ENCODE peak calls at places on chromosomes 4 and X, in five cellular contexts. X is GM23248, T is astrocyte, S is mesendoderm, R is fibroblast of lung. E is an unnamed sample.
A peak's percentile ranks its signal among the peaks of the same experiment; 100 is the strongest.

GRCh38 chr4:8332038-8332857 is 62.7 kb downstream of the HTRA3 start:
- DNase-seq in X (no peak), S (no peak), T (no peak), R (no peak), E (no peak)

GRCh38 chrX:40201486-40201885 is 103.7 kb upstream of the BCOR start:
- DNase-seq in R (no peak), X (no peak), T (no peak), S (peak; percentile 18), E (no peak)

GRCh38 chrX:20363003-20363674 is 96.4 kb upstream of the RPS6KA3 start:
- DNase-seq in R (no peak), T (peak; percentile 53), S (no peak), X (peak; percentile 43), E (no peak)

GRCh38 chr4:158172558-158173258 is at the start of gene GASK1B:
- DNase-seq in R (peak; percentile 80), S (peak; percentile 74), T (peak; percentile 79), X (peak; percentile 75), E (peak; percentile 81)

GRCh38 chr4:78565971-78566372 is 14.4 kb downstream of the ANXA3 start:
- DNase-seq in T (peak; percentile 85), R (peak; percentile 52), S (peak; percentile 58), X (peak; percentile 84), E (peak; percentile 85)

GRCh38 chr4:74444891-74445642 is at the start of gene AREG:
- DNase-seq in X (peak; percentile 68), R (peak; percentile 88), T (peak; percentile 46), S (peak; percentile 75), E (peak; percentile 74)

GRCh38 chrX:5936438-5936837 is 292.2 kb downstream of the NLGN4X start:
- DNase-seq in T (peak; percentile 56), X (no peak), S (no peak), R (no peak), E (no peak)

GRCh38 chrX:69073721-69074120 is 91.5 kb downstream of the PJA1 start:
- DNase-seq in S (no peak), T (no peak), X (no peak), R (no peak), E (no peak)

GRCh38 chr4:101299899-101300540 is 47.3 kb downstream of the PPP3CA start:
- DNase-seq in R (no peak), S (no peak), T (no peak), X (no peak), E (no peak)

GRCh38 chr4:155442267-155443105 is 65.7 kb upstream of the MAP9 start:
- DNase-seq in T (peak; percentile 41), R (peak; percentile 89), S (peak; percentile 71), X (peak; percentile 70), E (peak; percentile 91)

GRCh38 chrX:290476-291166 is 9.4 kb downstream of the PLCXD1 start:
- DNase-seq in S (no peak), T (no peak), R (no peak), X (no peak), E (no peak)

GRCh38 chr4:8394125-8394524 is 46.4 kb downstream of the ACOX3 start:
- DNase-seq in S (no peak), T (peak; percentile 68), X (peak; percentile 66), R (peak; percentile 82), E (peak; percentile 94)

GRCh38 chr4:76704133-76704881 is 193.6 kb downstream of the SOWAHB start:
- DNase-seq in X (peak; percentile 50), T (peak; percentile 69), R (peak; percentile 86), S (peak; percentile 65), E (peak; percentile 72)

GRCh38 chrX:80285131-80285773 is 135.0 kb upstream of the TENT5D start:
- DNase-seq in S (peak; percentile 55), R (no peak), X (peak; percentile 26), T (no peak), E (peak; percentile 1)

GRCh38 chr4:683982-684571 is 4.9 kb downstream of the SLC49A3 start:
- DNase-seq in X (peak; percentile 89), S (peak; percentile 82), R (peak; percentile 74), T (peak; percentile 46), E (peak; percentile 73)

GRCh38 chrX:9352243-9352642 is 112.6 kb upstream of the TBL1X start:
- DNase-seq in X (no peak), S (no peak), T (no peak), R (no peak), E (no peak)

GRCh38 chrX:69387559-69388487 is 116.3 kb upstream of the NALF2 start:
- DNase-seq in X (peak; percentile 54), R (peak; percentile 23), T (no peak), S (peak; percentile 93), E (peak; percentile 59)

GRCh38 chrX:153662266-153662665 is 11.3 kb downstream of the PNCK start:
- DNase-seq in X (peak; percentile 36), S (peak; percentile 64), T (no peak), R (peak; percentile 12), E (peak; percentile 22)

GRCh38 chrX:10922841-10923240 is 188.3 kb upstream of the HCCS start:
- DNase-seq in R (no peak), X (no peak), T (no peak), S (no peak), E (no peak)

GRCh38 chr4:173367946-173368345 is 2.8 kb upstream of the SAP30 start:
- DNase-seq in X (peak; percentile 55), R (peak; percentile 36), T (peak; percentile 14), S (no peak), E (peak; percentile 7)

GRCh38 chr4:121339307-121339706 is 41.5 kb downstream of the QRFPR start:
- DNase-seq in T (peak; percentile 2), R (no peak), S (no peak), X (peak; percentile 19), E (no peak)

GRCh38 chr4:30744957-30745640 is 24.9 kb downstream of the PCDH7 start:
- DNase-seq in R (no peak), X (peak; percentile 7), S (peak; percentile 77), T (peak; percentile 50), E (peak; percentile 73)

GRCh38 chrX:38142598-38142997 is 78.1 kb downstream of the SRPX start:
- DNase-seq in X (peak; percentile 48), T (peak; percentile 47), S (no peak), R (peak; percentile 59), E (peak; percentile 78)

DNA sequence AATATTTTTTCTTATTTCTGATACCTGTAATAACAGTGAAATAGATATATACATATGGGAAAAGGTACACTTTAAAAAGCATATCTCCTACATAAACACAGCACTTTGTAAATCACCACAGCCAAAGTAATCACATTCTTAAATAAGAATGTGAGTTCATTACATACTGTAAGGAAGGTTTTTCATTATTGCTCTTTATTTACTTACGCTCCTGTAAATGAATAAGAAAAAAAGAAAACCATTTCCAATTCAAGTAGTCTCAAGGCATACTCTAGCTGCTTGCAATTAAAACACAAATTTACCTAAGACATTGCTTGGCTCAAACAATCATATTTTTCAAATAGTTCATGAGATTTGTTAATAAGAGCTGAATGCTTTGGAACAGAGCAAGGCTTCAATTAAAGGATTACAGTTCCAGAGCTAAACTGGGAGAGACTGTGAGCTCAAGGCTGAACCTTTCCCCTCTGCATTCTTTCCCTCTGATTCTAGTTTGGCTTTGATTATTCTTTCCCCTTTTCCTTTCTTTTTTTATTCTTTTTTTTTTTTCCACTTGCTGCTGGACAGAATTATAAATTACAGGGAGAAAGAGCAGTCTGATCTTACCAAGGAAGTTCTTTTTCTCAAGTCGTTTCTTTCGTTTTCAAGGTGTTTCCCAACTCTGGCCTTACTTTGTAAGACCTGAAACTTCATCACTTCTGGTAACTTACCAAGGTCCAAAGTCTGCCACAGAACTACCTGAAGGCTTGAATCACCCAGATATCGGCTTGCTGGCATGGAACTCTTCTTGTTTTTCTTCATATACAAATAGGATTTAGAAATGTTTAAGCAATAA is 278.3 kb downstream of the INPP4B start:
- DNase-seq in X (peak; percentile 54), S (no peak), R (peak; percentile 23), T (peak; percentile 64), E (peak; percentile 64)
- H3K4me3 ChIP-seq in X (peak overlapping the region; percentile 61), S (no peak overlapping the region), R (peak overlapping the region; percentile 30), T (no peak overlapping the region), E (peak overlapping the region; percentile 72)

GRCh38 chrX:13427441-13428054 is 107.7 kb upstream of the ATXN3L start:
- DNase-seq in R (no peak), T (no peak), S (no peak), X (no peak), E (no peak)

GRCh38 chrX:13428055-13428786 is 108.4 kb upstream of the ATXN3L start:
- DNase-seq in X (peak; percentile 70), R (peak; percentile 41), T (peak; percentile 78), S (peak; percentile 16), E (peak; percentile 53)

GRCh38 chrX:13430136-13430827 is 110.4 kb upstream of the ATXN3L start:
- DNase-seq in S (peak; percentile 11), T (peak; percentile 17), X (peak; percentile 58), R (no peak), E (no peak)

GRCh38 chrX:13432776-13433605 is 113.1 kb upstream of the ATXN3L start:
- DNase-seq in T (peak; percentile 90), S (no peak), R (peak; percentile 77), X (peak; percentile 75), E (peak; percentile 36)

GRCh38 chrX:13432376-13432775 is 112.5 kb upstream of the ATXN3L start:
- DNase-seq in S (no peak), R (peak; percentile 98), T (peak; percentile 98), X (peak; percentile 97), E (peak; percentile 94)
- H3K4me1 ChIP-seq in S (no peaks in the 10 kb centered on the region), R (peaks cover 5% of the 10 kb centered on the region), T (peaks cover 38% of the 10 kb centered on the region), X (peaks cover 45% of the 10 kb centered on the region), E (peaks cover 31% of the 10 kb centered on the region)

GRCh38 chrX:46577116-46578005 is 3.8 kb downstream of the CHST7 start:
- DNase-seq in S (peak; percentile 45), R (no peak), X (peak; percentile 74), T (peak; percentile 50), E (peak; percentile 21)

GRCh38 chrX:46574941-46575381 is 1.4 kb downstream of the CHST7 start:
- DNase-seq in X (peak; percentile 52), S (no peak), T (no peak), R (no peak), E (peak; percentile 39)

GRCh38 chrX:46575586-46575985 is 2.0 kb downstream of the CHST7 start:
- DNase-seq in T (no peak), R (no peak), S (peak; percentile 28), X (peak; percentile 6), E (no peak)

GRCh38 chrX:46575991-46576392 is 2.4 kb downstream of the CHST7 start:
- DNase-seq in S (peak; percentile 19), R (peak; percentile 70), T (no peak), X (peak; percentile 30), E (peak; percentile 67)

GRCh38 chrX:46576458-46576857 is 2.9 kb downstream of the CHST7 start:
- DNase-seq in R (peak; percentile 29), T (no peak), S (no peak), X (peak; percentile 39), E (no peak)
- H3K9ac ChIP-seq in R (no peak overlapping the region), T (peak overlapping the region; percentile 76), S (no peak overlapping the region), X (peak overlapping the region; percentile 58), E (peak overlapping the region; percentile 8)

DNA sequence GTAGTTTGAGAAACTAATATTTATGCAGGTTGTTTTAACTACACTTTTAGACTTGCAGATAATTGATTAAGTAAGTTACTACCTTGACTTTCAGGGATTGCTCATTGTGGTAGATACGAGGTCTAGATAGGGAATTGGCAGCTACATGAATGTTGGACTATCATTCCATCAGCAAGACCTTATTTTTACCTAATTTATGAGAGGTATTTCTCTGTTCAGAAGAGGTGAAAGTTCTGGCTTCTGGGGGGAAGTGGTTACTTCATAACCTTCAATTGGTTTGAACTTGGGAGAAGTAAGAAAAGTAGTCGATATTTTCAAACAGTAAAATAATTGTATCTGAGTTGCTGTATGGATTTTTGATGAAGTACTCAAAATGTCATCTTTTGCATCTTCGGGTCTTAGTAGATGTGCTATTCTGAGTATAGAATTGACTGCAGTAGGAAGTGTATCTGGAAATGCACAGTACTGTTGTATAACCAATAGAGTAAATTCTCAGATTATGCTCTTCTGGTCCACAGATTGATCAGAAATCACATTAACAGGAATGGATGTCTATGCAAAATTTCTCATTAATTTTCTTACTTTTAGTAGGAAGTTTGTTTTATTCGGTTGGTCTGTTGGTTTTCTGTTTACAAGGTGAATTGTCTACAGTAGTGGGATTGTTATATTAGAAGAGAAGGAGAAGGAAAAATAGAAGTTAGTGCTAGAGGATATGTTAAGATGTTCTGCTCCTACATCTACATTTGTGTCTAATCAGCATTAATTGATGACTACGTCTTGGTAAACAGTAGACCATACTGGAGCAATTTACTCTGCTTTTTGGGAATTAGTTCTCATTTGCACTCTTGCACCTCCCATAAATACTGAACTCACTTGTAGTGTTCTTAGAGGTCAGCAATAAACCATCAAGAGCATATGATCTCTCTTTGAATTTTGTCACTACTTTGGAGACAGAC is 3.0 kb downstream of the NFKB1 start:
- DNase-seq in X (no peak), T (no peak), R (no peak), S (no peak), E (no peak)
- H3K4me3 ChIP-seq in X (peak overlapping the region; percentile 99), T (peak overlapping the region; percentile 96), R (peak overlapping the region; percentile 75), S (no peak overlapping the region), E (peak overlapping the region; percentile 93)

E was measured in adipocyte.